ENCODE peak calls at places on chromosome 10, in four cellular contexts. One of them, this sample, is unnamed.

GRCh38 chr10:93542358-93542791 is 24.1 kb upstream of the FFAR4 start:
- DNase-seq in mesendoderm: no peak
- DNase-seq in neuronal stem cell: no peak
- DNase-seq in H1: no peak
- DNase-seq in this sample: no peak

GRCh38 chr10:102455893-102456471 is 4.6 kb upstream of the C10orf95 start:
- DNase-seq in mesendoderm: peak; percentile 95
- DNase-seq in neuronal stem cell: no peak
- DNase-seq in H1: no peak
- DNase-seq in this sample: peak; percentile 64

GRCh38 chr10:95963202-95963991 is 55.6 kb downstream of the CC2D2B start:
- DNase-seq in mesendoderm: no peak
- DNase-seq in neuronal stem cell: no peak
- DNase-seq in H1: no peak
- DNase-seq in this sample: no peak

GRCh38 chr10:86354761-86355540 is 11.6 kb downstream of the GRID1 start:
- DNase-seq in mesendoderm: no peak
- DNase-seq in neuronal stem cell: no peak
- DNase-seq in H1: no peak
- DNase-seq in this sample: no peak

GRCh38 chr10:390449-391100 is 255.3 kb downstream of the ZMYND11 start:
- DNase-seq in mesendoderm: no peak
- DNase-seq in neuronal stem cell: no peak
- DNase-seq in H1: no peak
- DNase-seq in this sample: no peak

GRCh38 chr10:4635883-4636282 is 190.1 kb upstream of the AKR1E2 start:
- DNase-seq in mesendoderm: no peak
- DNase-seq in neuronal stem cell: no peak
- DNase-seq in H1: no peak
- DNase-seq in this sample: no peak

GRCh38 chr10:51729822-51730530 is 30.6 kb upstream of the CSTF2T start:
- DNase-seq in mesendoderm: no peak
- DNase-seq in neuronal stem cell: no peak
- DNase-seq in H1: no peak
- DNase-seq in this sample: no peak

GRCh38 chr10:6229746-6230145 is 27.0 kb downstream of the PFKFB3 start:
- DNase-seq in mesendoderm: no peak
- DNase-seq in neuronal stem cell: no peak
- DNase-seq in H1: no peak
- DNase-seq in this sample: no peak

GRCh38 chr10:63256047-63256773 is 123.1 kb downstream of the NRBF2 start:
- DNase-seq in mesendoderm: no peak
- DNase-seq in neuronal stem cell: no peak
- DNase-seq in H1: no peak
- DNase-seq in this sample: no peak

GRCh38 chr10:14555806-14556205 is 218.9 kb downstream of the FAM107B start:
- DNase-seq in mesendoderm: peak; percentile 57
- DNase-seq in neuronal stem cell: no peak
- DNase-seq in H1: no peak
- DNase-seq in this sample: peak; percentile 54

GRCh38 chr10:14554843-14555205 is 219.9 kb downstream of the FAM107B start:
- DNase-seq in mesendoderm: no peak
- DNase-seq in neuronal stem cell: no peak
- DNase-seq in H1: no peak
- DNase-seq in this sample: no peak

GRCh38 chr10:14558025-14558424 is 216.7 kb downstream of the FAM107B start:
- DNase-seq in mesendoderm: no peak
- DNase-seq in neuronal stem cell: no peak
- DNase-seq in H1: no peak
- DNase-seq in this sample: no peak

GRCh38 chr10:14557573-14557972 is 217.1 kb downstream of the FAM107B start:
- DNase-seq in mesendoderm: no peak
- DNase-seq in neuronal stem cell: no peak
- DNase-seq in H1: no peak
- DNase-seq in this sample: no peak

GRCh38 chr10:14556285-14556956 is 218.3 kb downstream of the FAM107B start:
- DNase-seq in mesendoderm: peak; percentile 71
- DNase-seq in neuronal stem cell: no peak
- DNase-seq in H1: no peak
- DNase-seq in this sample: peak; percentile 64
- H3K4ac ChIP-seq in mesendoderm: no peak overlapping the region
- H3K4ac ChIP-seq in neuronal stem cell: no peak overlapping the region
- H3K4ac ChIP-seq in H1: no peak overlapping the region
- H3K4ac ChIP-seq in this sample: no peak overlapping the region

GRCh38 chr10:62046522-62047239 is 145.2 kb downstream of the ARID5B start:
- DNase-seq in mesendoderm: peak; percentile 81
- DNase-seq in neuronal stem cell: no peak
- DNase-seq in H1: no peak
- DNase-seq in this sample: no peak

GRCh38 chr10:62048473-62048872 is 147.0 kb downstream of the ARID5B start:
- DNase-seq in mesendoderm: no peak
- DNase-seq in neuronal stem cell: no peak
- DNase-seq in H1: no peak
- DNase-seq in this sample: no peak

GRCh38 chr10:62048919-62049636 is 147.6 kb downstream of the ARID5B start:
- DNase-seq in mesendoderm: peak; percentile 98
- DNase-seq in neuronal stem cell: peak; percentile 48
- DNase-seq in H1: peak; percentile 59
- DNase-seq in this sample: peak; percentile 76

GRCh38 chr10:62047240-62047897 is 145.9 kb downstream of the ARID5B start:
- DNase-seq in mesendoderm: no peak
- DNase-seq in neuronal stem cell: no peak
- DNase-seq in H1: no peak
- DNase-seq in this sample: no peak

DNA sequence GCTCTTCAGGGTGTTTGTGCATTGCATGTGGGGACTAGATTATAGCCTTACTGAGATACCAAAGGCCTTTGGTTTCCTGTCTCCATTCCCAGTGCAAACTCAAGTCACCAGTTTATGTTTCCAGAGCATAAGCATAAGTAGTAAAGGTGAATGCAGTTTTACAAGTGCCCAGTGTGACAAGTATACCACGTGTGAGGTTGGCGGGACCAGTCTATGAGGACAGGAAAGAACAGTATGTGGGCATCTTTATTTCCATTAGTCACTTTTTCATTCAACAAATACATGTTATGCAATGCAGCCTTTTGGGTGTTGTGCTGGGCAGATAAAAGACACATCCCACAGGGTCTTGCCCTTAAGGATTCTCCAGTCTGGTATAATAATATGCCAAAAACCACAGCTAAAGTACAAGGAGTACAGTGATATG is 146.5 kb downstream of the ARID5B start:
- DNase-seq in mesendoderm: no peak
- DNase-seq in neuronal stem cell: no peak
- DNase-seq in H1: no peak
- DNase-seq in this sample: no peak
- H3K4me1 ChIP-seq in mesendoderm: peaks cover 18% of the 10 kb centered on the region
- H3K4me1 ChIP-seq in neuronal stem cell: peaks cover 10% of the 10 kb centered on the region
- H3K4me1 ChIP-seq in H1: peaks cover 3% of the 10 kb centered on the region
- H3K4me1 ChIP-seq in this sample: peaks cover 8% of the 10 kb centered on the region

GRCh38 chr10:18668026-18668425 is 8.8 kb downstream of the ARL5B start:
- DNase-seq in mesendoderm: peak; percentile 66
- DNase-seq in neuronal stem cell: no peak
- DNase-seq in H1: no peak
- DNase-seq in this sample: no peak

GRCh38 chr10:18666810-18667209 is 7.6 kb downstream of the ARL5B start:
- DNase-seq in mesendoderm: peak; percentile 87
- DNase-seq in neuronal stem cell: no peak
- DNase-seq in H1: no peak
- DNase-seq in this sample: no peak

GRCh38 chr10:18665815-18666558 is 6.8 kb downstream of the ARL5B start:
- DNase-seq in mesendoderm: no peak
- DNase-seq in neuronal stem cell: no peak
- DNase-seq in H1: no peak
- DNase-seq in this sample: no peak

GRCh38 chr10:18660816-18661431 is 1.7 kb downstream of the ARL5B start:
- DNase-seq in mesendoderm: no peak
- DNase-seq in neuronal stem cell: no peak
- DNase-seq in H1: no peak
- DNase-seq in this sample: no peak

GRCh38 chr10:18665079-18665478 is 5.8 kb downstream of the ARL5B start:
- DNase-seq in mesendoderm: no peak
- DNase-seq in neuronal stem cell: no peak
- DNase-seq in H1: no peak
- DNase-seq in this sample: no peak
- H3K4ac ChIP-seq in mesendoderm: no peak overlapping the region
- H3K4ac ChIP-seq in neuronal stem cell: no peak overlapping the region
- H3K4ac ChIP-seq in H1: no peak overlapping the region
- H3K4ac ChIP-seq in this sample: no peak overlapping the region

DNA sequence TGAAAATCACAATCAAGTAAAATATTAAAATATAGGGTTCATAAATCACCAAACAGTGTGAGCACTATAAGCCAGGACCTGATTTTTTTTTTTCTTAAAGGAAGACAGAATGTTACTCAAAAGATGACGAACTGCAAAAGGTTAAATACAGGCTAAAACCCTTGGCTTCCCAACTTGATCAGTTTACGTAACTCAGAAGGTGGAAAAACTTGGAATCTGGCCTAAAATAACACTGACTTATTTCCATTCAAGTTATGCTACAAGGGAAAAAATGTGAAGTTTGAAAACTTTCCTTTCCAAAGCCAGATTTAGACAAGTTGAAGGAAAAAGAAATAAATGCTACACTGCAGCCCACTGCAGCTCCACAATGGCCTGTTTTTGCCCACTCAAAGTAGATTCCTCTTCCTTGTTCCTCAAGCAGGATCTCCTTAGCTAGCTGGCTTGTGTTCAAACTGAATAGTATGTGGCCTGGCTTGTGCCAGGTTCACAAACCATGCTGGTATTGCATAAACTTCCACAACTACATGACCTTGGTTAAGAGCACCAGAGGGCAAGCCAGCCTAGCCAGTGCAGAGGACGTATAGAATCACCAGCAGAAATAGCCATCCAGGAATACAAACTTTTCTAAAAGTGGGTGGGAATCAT is 166.2 kb downstream of the CPEB3 start:
- DNase-seq in mesendoderm: no peak
- DNase-seq in neuronal stem cell: no peak
- DNase-seq in H1: no peak
- DNase-seq in this sample: no peak
- H3K4me1 ChIP-seq in mesendoderm: no peaks in the 10 kb centered on the region
- H3K4me1 ChIP-seq in neuronal stem cell: peaks cover 3% of the 10 kb centered on the region
- H3K4me1 ChIP-seq in H1: no peaks in the 10 kb centered on the region
- H3K4me1 ChIP-seq in this sample: no peaks in the 10 kb centered on the region

GRCh38 chr10:34633346-34633745 is 181.8 kb downstream of the PARD3 start:
- DNase-seq in mesendoderm: no peak
- DNase-seq in neuronal stem cell: no peak
- DNase-seq in H1: no peak
- DNase-seq in this sample: no peak
- H3K4ac ChIP-seq in mesendoderm: no peak overlapping the region
- H3K4ac ChIP-seq in neuronal stem cell: no peak overlapping the region
- H3K4ac ChIP-seq in H1: no peak overlapping the region
- H3K4ac ChIP-seq in this sample: no peak overlapping the region

GRCh38 chr10:125052146-125052545 is 108.2 kb downstream of the CTBP2 start:
- DNase-seq in mesendoderm: no peak
- DNase-seq in neuronal stem cell: no peak
- DNase-seq in H1: no peak
- DNase-seq in this sample: no peak

GRCh38 chr10:125056161-125057132 is 103.9 kb downstream of the CTBP2 start:
- DNase-seq in mesendoderm: no peak
- DNase-seq in neuronal stem cell: no peak
- DNase-seq in H1: no peak
- DNase-seq in this sample: no peak

GRCh38 chr10:125057158-125058001 is 103.0 kb downstream of the CTBP2 start:
- DNase-seq in mesendoderm: peak; percentile 51
- DNase-seq in neuronal stem cell: peak; percentile 96
- DNase-seq in H1: no peak
- DNase-seq in this sample: no peak

GRCh38 chr10:125054216-125054615 is 106.1 kb downstream of the CTBP2 start:
- DNase-seq in mesendoderm: no peak
- DNase-seq in neuronal stem cell: no peak
- DNase-seq in H1: no peak
- DNase-seq in this sample: no peak

DNA sequence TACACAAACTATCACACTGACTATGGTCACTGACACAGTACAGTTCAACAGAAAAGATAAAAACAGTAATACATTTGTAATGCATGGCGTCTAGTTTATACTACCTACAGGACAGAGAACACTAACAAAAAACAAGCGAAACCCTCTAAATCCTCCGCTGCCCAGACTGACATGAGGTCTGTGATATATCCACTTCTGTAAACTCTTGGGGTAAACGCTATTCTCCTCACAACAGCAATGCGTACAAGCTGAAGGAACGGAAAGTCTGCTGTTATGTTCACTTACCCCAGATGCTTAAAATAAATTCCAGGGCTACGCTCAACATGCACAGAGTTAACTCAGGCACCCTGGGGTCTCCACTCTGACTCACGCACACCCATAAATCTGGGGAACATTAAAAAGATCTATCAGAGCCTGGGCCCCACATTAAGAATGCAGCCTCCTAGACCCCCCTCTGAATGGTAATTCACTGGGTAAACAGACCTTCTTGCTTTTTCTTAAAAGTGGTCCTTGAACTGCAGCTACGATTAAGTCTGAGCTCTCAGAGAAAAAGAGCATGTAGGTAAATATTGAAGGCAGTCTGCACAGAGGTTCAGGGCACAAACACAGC is 105.6 kb downstream of the CTBP2 start:
- DNase-seq in mesendoderm: no peak
- DNase-seq in neuronal stem cell: no peak
- DNase-seq in H1: no peak
- DNase-seq in this sample: no peak
- H3K4me1 ChIP-seq in mesendoderm: peaks cover 9% of the 10 kb centered on the region
- H3K4me1 ChIP-seq in neuronal stem cell: peaks cover 32% of the 10 kb centered on the region
- H3K4me1 ChIP-seq in H1: peaks cover 5% of the 10 kb centered on the region
- H3K4me1 ChIP-seq in this sample: peaks cover 9% of the 10 kb centered on the region

This sample was measured in H9.